ENCODE peak calls at places on chromosome 16, in seven cellular contexts. X is HAP-1, U is coronary artery, A is endothelial cell of umbilical vein, F is heart right ventricle, L is kidney epithelial cell, E is choroid plexus epithelial cell. V is an unnamed sample.

GRCh38 chr16:19843371-19843770 is 41.3 kb downstream of the GPRC5B start:
- DNase-seq in X (no peak), U (no peak), A (no peak), F (no peak), L (no peak), E (peak), V (no peak)

GRCh38 chr16:68275611-68276191 is 11.4 kb downstream of the SLC7A6 start:
- DNase-seq in X (no peak), U (no peak), A (no peak), F (no peak), L (no peak), E (no peak), V (no peak)

GRCh38 chr16:55513616-55514015 is 4.7 kb downstream of the LPCAT2 start:
- DNase-seq in X (no peak), U (no peak), A (no peak), F (no peak), L (no peak), E (no peak), V (no peak)

GRCh38 chr16:64159986-64160385 is 961.9 kb downstream of the CDH11 start:
- DNase-seq in X (no peak), U (no peak), A (no peak), F (no peak), L (no peak), E (no peak), V (no peak)

GRCh38 chr16:19717319-19717718 is 708 bp downstream of the KNOP1 start:
- DNase-seq in X (no peak), U (no peak), A (no peak), F (no peak), L (no peak), E (no peak), V (no peak)

GRCh38 chr16:89025636-89026035 is 48.6 kb upstream of the CBFA2T3 start:
- DNase-seq in X (no peak), U (no peak), A (no peak), F (no peak), L (no peak), E (no peak), V (no peak)

GRCh38 chr16:16127469-16128116 is 95.7 kb downstream of the ABCC6 start:
- DNase-seq in X (peak), U (peak), A (peak), F (peak), L (no peak), E (peak), V (peak)

GRCh38 chr16:4873091-4873490 is 25.8 kb downstream of the UBN1 start:
- DNase-seq in X (no peak), U (no peak), A (no peak), F (no peak), L (no peak), E (no peak), V (no peak)

GRCh38 chr16:25030420-25031131 is 15.4 kb upstream of the ARHGAP17 start:
- DNase-seq in X (no peak), U (no peak), A (no peak), F (no peak), L (no peak), E (no peak), V (no peak)

GRCh38 chr16:56201030-56201429 is 9.7 kb downstream of the GNAO1 start:
- DNase-seq in X (no peak), U (no peak), A (no peak), F (no peak), L (no peak), E (no peak), V (no peak)

GRCh38 chr16:78235168-78235800 is 135.8 kb downstream of the WWOX start:
- DNase-seq in X (peak), U (peak), A (peak), F (peak), L (no peak), E (peak), V (peak)

GRCh38 chr16:66928702-66929388 is 3.5 kb upstream of the RRAD start:
- DNase-seq in X (no peak), U (no peak), A (no peak), F (no peak), L (no peak), E (peak), V (peak)

GRCh38 chr16:5015351-5015750 is 18.4 kb downstream of the NAGPA start:
- DNase-seq in X (no peak), U (no peak), A (no peak), F (no peak), L (no peak), E (no peak), V (no peak)

GRCh38 chr16:22191966-22192260 is 14.2 kb upstream of the EEF2K start:
- DNase-seq in X (no peak), U (no peak), A (no peak), F (no peak), L (no peak), E (peak), V (no peak)

GRCh38 chr16:29943846-29944669 is 17.8 kb upstream of the TMEM219 start:
- DNase-seq in X (peak), U (no peak), A (peak), F (no peak), L (peak), E (peak), V (peak)

GRCh38 chr16:84052071-84052622 is 9.6 kb upstream of the SLC38A8 start:
- DNase-seq in X (no peak), U (no peak), A (no peak), F (no peak), L (no peak), E (no peak), V (no peak)

GRCh38 chr16:77387075-77387474 is 47.8 kb downstream of the ADAMTS18 start:
- DNase-seq in X (no peak), U (no peak), A (peak), F (no peak), L (no peak), E (no peak), V (no peak)

GRCh38 chr16:70772493-70772892 is 28.5 kb downstream of the VAC14 start:
- DNase-seq in X (no peak), U (no peak), A (no peak), F (no peak), L (no peak), E (peak), V (no peak)

GRCh38 chr16:21101631-21102420 is 48.8 kb downstream of the DNAH3 start:
- DNase-seq in X (no peak), U (no peak), A (no peak), F (peak), L (no peak), E (peak), V (peak)

GRCh38 chr16:4496305-4496704 is 20.1 kb downstream of the HMOX2 start:
- DNase-seq in X (no peak), U (no peak), A (no peak), F (no peak), L (no peak), E (peak), V (no peak)

GRCh38 chr16:13554020-13554419 is 365.9 kb upstream of the ERCC4 start:
- DNase-seq in X (no peak), U (no peak), A (no peak), F (no peak), L (no peak), E (no peak), V (no peak)

GRCh38 chr16:3306078-3306477 is 781 bp downstream of the ZNF75A start:
- DNase-seq in X (no peak), U (no peak), A (no peak), F (no peak), L (no peak), E (no peak), V (no peak)

GRCh38 chr16:3305109-3306068 is at the start of the genes TIGD7 and ZNF75A:
- DNase-seq in X (peak), U (peak), A (peak), F (peak), L (peak), E (peak), V (peak)

GRCh38 chr16:3304370-3304769 is 860 bp downstream of the TIGD7 start:
- DNase-seq in X (no peak), U (no peak), A (no peak), F (no peak), L (no peak), E (peak), V (no peak)
- H3K4me3 ChIP-seq in X (no peak), U (peak), A (peak), F (peak), L (peak), E (peak), V (no peak)

DNA sequence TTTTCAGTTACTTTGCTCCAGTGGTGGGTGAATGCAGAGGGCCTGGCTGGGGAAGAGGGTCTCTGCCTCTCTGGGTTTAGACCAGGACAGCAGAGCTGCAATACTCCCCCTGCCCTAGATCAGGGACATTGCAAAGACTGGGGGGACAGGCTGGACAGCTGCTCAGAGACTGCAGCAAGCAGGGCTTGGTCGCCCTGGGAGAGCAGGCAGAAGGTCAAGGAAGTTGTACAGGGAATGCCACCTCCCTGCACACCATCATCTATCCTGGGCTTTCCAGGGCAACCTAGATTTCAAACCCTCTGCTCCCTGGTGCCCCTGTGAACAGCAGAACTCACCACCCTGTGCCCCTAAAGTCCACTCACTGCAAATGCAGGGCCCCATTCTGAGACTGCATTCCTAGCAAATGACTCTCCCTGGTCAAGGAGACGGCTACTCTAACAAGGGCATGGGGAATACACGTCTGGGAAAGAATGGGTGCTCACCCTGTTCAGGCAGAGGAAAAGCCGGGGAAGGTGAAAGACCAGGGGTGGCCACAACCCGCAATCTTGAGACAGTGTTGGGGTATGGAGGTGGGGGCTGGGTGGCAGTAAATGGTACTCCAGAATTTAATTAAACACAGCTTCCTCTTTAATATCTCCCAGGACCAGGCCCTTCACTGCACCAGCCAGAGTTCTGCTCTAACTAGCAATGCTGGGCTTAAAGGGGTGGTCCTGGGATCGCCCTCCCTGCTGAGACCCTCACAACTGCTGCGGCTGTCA is 1.0 kb downstream of the KIFC3 start:
- DNase-seq in X (no peak), U (no peak), A (peak), F (no peak), L (no peak), E (peak), V (peak)
- H3K4me3 ChIP-seq in X (peak), U (peak), A (peak), F (peak), L (peak), E (peak), V (peak)

GRCh38 chr16:1184156-1184868 is 31.4 kb downstream of the CACNA1H start:
- DNase-seq in X (no peak), U (no peak), A (no peak), F (no peak), L (no peak), E (no peak), V (no peak)

GRCh38 chr16:1183235-1183907 is 30.5 kb downstream of the CACNA1H start:
- DNase-seq in X (no peak), U (no peak), A (peak), F (peak), L (no peak), E (peak), V (peak)

GRCh38 chr16:1184980-1185379 is 32.1 kb downstream of the CACNA1H start:
- DNase-seq in X (no peak), U (no peak), A (no peak), F (no peak), L (no peak), E (no peak), V (no peak)

GRCh38 chr16:1180772-1181714 is 28.1 kb downstream of the CACNA1H start:
- DNase-seq in X (no peak), U (peak), A (no peak), F (peak), L (no peak), E (peak), V (no peak)

DNA sequence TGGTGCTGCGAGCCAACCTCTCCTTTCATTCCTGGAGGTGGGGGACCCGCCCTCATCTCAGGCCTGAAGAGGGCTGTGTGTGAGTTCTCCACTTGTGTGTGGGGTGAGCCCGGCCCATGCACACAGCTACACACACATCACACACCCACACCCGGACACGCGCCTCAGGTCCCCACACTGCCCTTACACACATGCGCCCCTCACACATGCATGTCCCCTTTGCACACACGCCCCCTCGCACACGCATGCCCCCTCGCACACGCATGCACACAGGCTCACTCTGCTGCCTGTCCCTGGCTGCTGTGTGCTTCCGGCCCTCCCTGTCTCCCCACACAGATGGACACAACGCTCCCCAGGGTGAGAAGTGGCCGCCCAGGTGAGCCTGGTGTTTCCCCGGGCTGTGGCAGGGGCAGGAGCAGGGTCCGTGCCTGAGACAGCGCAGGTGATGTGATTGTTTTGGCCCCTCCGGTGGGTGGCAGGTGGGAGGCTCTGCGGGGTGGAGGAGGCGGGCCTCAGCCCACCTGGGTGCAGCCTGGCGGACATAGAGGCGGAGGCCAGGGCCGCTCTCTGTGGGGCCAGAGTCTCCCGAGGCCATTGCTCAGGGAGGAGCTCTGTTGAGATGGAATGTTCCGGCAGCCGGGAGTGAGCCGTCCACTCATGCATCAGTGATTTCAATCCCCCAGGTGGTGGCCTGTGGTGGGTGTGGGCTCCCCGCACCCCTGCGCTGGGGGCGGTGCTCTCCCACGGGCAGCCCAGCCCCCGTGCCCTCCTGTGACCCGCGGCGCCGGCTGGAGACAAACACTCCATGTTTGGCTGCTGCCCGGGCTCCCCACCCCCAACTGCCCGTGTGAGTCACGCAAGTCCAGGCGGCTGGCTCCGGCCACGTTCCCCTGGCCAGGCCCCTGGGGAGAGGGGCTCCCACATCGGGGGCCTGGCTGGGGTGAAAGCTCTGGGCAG is 29.1 kb downstream of the CACNA1H start:
- DNase-seq in X (no peak), U (peak), A (peak), F (peak), L (peak), E (peak), V (peak)
- H3K4me3 ChIP-seq in X (no peak), U (peak), A (no peak), F (no peak), L (no peak), E (no peak), V (peak)

GRCh38 chr16:3458278-3458851 is 14.9 kb downstream of the NAA60 start:
- DNase-seq in X (peak), U (no peak), A (peak), F (peak), L (no peak), E (peak), V (peak)

GRCh38 chr16:3460585-3460984 is 17.1 kb downstream of the NAA60 start:
- DNase-seq in X (no peak), U (no peak), A (no peak), F (no peak), L (no peak), E (no peak), V (no peak)

GRCh38 chr16:3458852-3459361 is 15.4 kb downstream of the NAA60 start:
- DNase-seq in X (no peak), U (no peak), A (peak), F (no peak), L (no peak), E (peak), V (no peak)

GRCh38 chr16:3460121-3460520 is 16.6 kb downstream of the NAA60 start:
- DNase-seq in X (no peak), U (no peak), A (no peak), F (no peak), L (no peak), E (no peak), V (no peak)

DNA sequence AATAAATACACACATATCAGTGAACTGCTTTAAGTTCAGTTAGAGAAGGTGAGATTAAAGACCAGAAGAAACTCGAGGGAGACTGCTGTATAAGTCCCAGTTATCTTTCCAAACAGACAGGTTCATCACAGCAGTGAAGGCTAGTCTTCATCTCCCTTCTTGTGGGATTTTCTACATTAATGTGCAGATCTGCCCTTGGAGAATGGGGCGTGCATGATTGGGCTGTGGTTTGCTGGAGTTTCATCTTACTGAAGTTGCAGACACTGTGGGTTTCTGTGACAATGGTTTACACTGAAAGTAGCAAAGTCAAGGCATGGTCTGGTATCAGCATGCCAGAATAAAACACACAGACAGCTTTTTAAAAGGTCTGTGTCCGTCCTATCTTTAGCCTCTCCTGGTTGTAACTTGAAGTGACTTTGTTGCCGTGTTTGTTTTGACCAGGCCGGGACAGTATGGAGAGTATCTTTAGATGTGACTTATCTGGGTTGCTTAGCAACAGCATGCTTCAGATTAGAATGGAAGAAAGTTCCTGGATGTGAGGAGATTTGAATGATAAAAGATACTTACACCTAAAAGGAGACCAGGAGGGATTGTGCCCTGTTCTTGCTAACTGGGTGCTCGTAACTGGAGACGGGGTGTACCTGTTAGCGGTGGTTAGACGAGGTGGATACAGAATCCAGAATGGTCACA is 16.1 kb downstream of the NAA60 start:
- DNase-seq in X (peak), U (no peak), A (no peak), F (no peak), L (no peak), E (no peak), V (no peak)
- H3K4me3 ChIP-seq in X (peak), U (peak), A (peak), F (no peak), L (peak), E (peak), V (no peak)

DNA sequence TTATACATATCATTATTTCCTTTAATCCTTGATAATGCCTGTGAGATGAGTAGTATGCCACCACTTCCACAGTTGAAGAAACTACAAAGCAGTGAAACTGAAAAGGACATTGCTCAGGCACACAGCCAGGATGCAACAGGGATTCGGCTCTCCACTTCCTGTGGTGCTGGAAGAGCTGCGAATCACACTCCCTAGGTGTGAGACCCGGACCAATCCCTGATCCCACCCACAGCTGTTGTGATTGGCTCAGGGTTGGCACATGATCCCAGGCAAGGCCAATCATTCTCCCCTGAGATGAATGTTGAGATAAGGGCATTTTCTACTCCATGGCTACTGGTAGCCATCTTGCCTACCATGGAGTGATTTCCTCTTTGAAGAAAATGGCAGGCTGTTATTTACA is 218.2 kb downstream of the TMEM114 start:
- DNase-seq in X (no peak), U (no peak), A (no peak), F (no peak), L (no peak), E (no peak), V (no peak)
- H3K4me3 ChIP-seq in X (no peak), U (no peak), A (no peak), F (no peak), L (no peak), E (no peak), V (no peak)

DNA sequence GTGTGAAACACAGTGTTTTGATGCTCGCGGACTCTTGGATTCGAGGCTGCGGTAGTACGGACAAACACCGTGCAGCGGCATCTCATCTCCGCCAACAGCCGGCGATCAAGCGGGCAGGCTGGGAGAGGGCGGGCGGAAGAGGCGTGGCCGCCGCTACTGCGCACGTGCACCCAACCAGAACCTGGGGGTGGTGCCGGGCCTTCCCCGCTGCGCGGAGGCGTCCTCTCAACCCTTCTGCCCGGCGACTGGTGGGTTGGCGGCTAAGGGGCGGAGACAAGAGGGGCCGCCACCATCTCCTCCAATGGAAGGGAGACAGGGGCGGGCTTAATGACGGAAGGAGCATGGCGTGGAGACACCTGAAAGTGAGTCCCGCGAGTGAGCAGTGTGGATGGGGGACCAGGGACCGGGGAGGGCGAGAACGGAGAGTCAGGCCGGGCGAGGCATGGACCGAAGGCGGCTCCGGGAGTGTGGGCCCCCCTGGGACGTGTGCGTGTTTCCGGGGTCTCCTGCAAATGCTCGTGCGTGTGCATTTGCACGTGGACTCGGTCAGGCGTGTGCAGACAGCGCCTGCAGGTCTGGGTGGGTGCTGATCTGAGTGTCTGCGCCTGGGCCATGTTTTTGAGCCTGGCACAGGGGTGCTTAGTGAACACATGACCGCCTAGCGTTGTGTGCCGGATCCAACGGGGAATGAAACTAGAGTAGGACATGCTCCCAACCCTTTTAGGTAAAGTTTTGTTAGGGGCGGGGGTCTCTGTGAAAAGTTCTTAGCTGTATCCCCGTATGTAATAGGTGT is at the start of gene DHODH:
- DNase-seq in X (peak), U (peak), A (peak), F (peak), L (peak), E (peak), V (peak)
- H3K4me3 ChIP-seq in X (peak), U (peak), A (peak), F (peak), L (peak), E (peak), V (peak)

GRCh38 chr16:50024207-50024606 is 818 bp upstream of the CNEP1R1 start:
- DNase-seq in X (no peak), U (no peak), A (no peak), F (no peak), L (no peak), E (no peak), V (no peak)
- H3K4me3 ChIP-seq in X (peak), U (no peak), A (no peak), F (no peak), L (no peak), E (no peak), V (no peak)

V was measured in adrenal gland.